ENCODE peak calls at places on chromosome 11, in nine cellular contexts. V is pons; M is activated effector memory CD4-positive, alpha-beta T cell treated with Interleukin-2 at 50 U/mL for 16 hours; K is dermis microvascular lymphatic vessel endothelial cell; T is cardiac fibroblast; R is T1000; H is activated B cell treated with CpG ODN at 0.5 μM for 24 hours; Q is stimulated activated naive B cell treated with anti-CD40 and anti-IgM and Interleukin-4, amounts not matched to agents 10 μg/mL and 1 μg/mL and 100 μg/mL, for 72 hours; E is mammary epithelial cell. A is an unnamed sample.

GRCh38 chr11:29293825-29294224 is 723.0 kb downstream of the KCNA4 start:
- DNase-seq in V (peak), M (no peak), K (peak), T (peak), R (no peak), H (no peak), Q (no peak), E (peak), A (no peak)

GRCh38 chr11:33829430-33830141 is 55.3 kb upstream of the FBXO3 start:
- DNase-seq in V (peak), M (peak), K (peak), T (peak), R (peak), H (no peak), Q (peak), E (peak), A (peak)

GRCh38 chr11:69014084-69014935 is 1.3 kb upstream of the MRGPRF start:
- DNase-seq in V (no peak), M (no peak), K (no peak), T (no peak), R (no peak), H (no peak), Q (no peak), E (no peak), A (no peak)

GRCh38 chr11:72012091-72012630 is 13.5 kb downstream of the IL18BP start:
- DNase-seq in V (no peak), M (no peak), K (no peak), T (no peak), R (no peak), H (no peak), Q (no peak), E (no peak), A (no peak)

GRCh38 chr11:69536406-69536805 is 54.9 kb downstream of the LINC01488 start:
- DNase-seq in V (no peak), M (no peak), K (no peak), T (no peak), R (no peak), H (no peak), Q (no peak), E (no peak), A (peak)

GRCh38 chr11:19351426-19351825 is 110.7 kb upstream of the E2F8 start:
- DNase-seq in V (no peak), M (no peak), K (no peak), T (no peak), R (no peak), H (no peak), Q (no peak), E (no peak), A (no peak)

GRCh38 chr11:121841487-121842167 is 274.4 kb downstream of the BLID start:
- DNase-seq in V (no peak), M (no peak), K (peak), T (peak), R (no peak), H (no peak), Q (no peak), E (no peak), A (no peak)

GRCh38 chr11:199782-200181 is 6.9 kb downstream of the SCGB1C1 start:
- DNase-seq in V (no peak), M (no peak), K (no peak), T (no peak), R (no peak), H (no peak), Q (no peak), E (no peak), A (no peak)

GRCh38 chr11:62242021-62242420 is at the start of gene SCGB1D2:
- DNase-seq in V (peak), M (no peak), K (no peak), T (no peak), R (no peak), H (no peak), Q (no peak), E (peak), A (no peak)

GRCh38 chr11:117584056-117584830 is 212.8 kb downstream of the DSCAML1 start:
- DNase-seq in V (no peak), M (no peak), K (no peak), T (no peak), R (no peak), H (no peak), Q (no peak), E (no peak), A (no peak)

GRCh38 chr11:13249992-13250391 is 27.6 kb upstream of the BMAL1 start:
- DNase-seq in V (no peak), M (no peak), K (peak), T (peak), R (no peak), H (no peak), Q (no peak), E (peak), A (no peak)

GRCh38 chr11:109978895-109979294 is 114.3 kb upstream of the ZC3H12C start:
- DNase-seq in V (no peak), M (no peak), K (peak), T (peak), R (no peak), H (no peak), Q (no peak), E (peak), A (no peak)

GRCh38 chr11:107331728-107332127 is 125.9 kb downstream of the CWF19L2 start:
- DNase-seq in V (no peak), M (no peak), K (no peak), T (no peak), R (no peak), H (no peak), Q (no peak), E (no peak), A (no peak)

GRCh38 chr11:59158206-59159068 is 13.5 kb upstream of the DTX4 start:
- DNase-seq in V (peak), M (peak), K (peak), T (peak), R (no peak), H (no peak), Q (no peak), E (peak), A (peak)

GRCh38 chr11:16605971-16606783 is 132.3 kb upstream of the C11orf58 start:
- DNase-seq in V (peak), M (peak), K (peak), T (peak), R (peak), H (peak), Q (peak), E (peak), A (peak)

GRCh38 chr11:63015521-63016215 is at the start of gene SLC22A8:
- DNase-seq in V (no peak), M (no peak), K (no peak), T (no peak), R (no peak), H (no peak), Q (no peak), E (no peak), A (no peak)

GRCh38 chr11:1008001-1008400 is 28.5 kb downstream of the MUC6 start:
- DNase-seq in V (no peak), M (no peak), K (no peak), T (no peak), R (no peak), H (no peak), Q (no peak), E (no peak), A (no peak)

GRCh38 chr11:94100253-94100652 is 28.4 kb upstream of the PANX1 start:
- DNase-seq in V (no peak), M (no peak), K (no peak), T (no peak), R (no peak), H (no peak), Q (no peak), E (peak), A (no peak)

GRCh38 chr11:1234054-1234720 is 11.3 kb downstream of the MUC5B start:
- DNase-seq in V (no peak), M (no peak), K (no peak), T (no peak), R (no peak), H (no peak), Q (no peak), E (no peak), A (no peak)

GRCh38 chr11:3165152-3165705 is at the start of gene OSBPL5:
- DNase-seq in V (peak), M (peak), K (peak), T (peak), R (peak), H (no peak), Q (no peak), E (peak), A (peak)

GRCh38 chr11:73072935-73073481 is 69.1 kb downstream of the FCHSD2 start:
- DNase-seq in V (peak), M (no peak), K (peak), T (peak), R (no peak), H (no peak), Q (no peak), E (peak), A (no peak)

GRCh38 chr11:126104420-126104819 is 41.8 kb upstream of the CDON start:
- DNase-seq in V (no peak), M (no peak), K (no peak), T (no peak), R (no peak), H (no peak), Q (no peak), E (no peak), A (no peak)

GRCh38 chr11:133955091-133955846 is 1.5 kb downstream of the IGSF9B start:
- DNase-seq in V (no peak), M (no peak), K (no peak), T (peak), R (no peak), H (no peak), Q (no peak), E (no peak), A (peak)

GRCh38 chr11:97990162-97990920 is 1030.4 kb upstream of the CNTN5 start:
- DNase-seq in V (no peak), M (no peak), K (no peak), T (peak), R (no peak), H (no peak), Q (no peak), E (peak), A (no peak)

GRCh38 chr11:8389034-8389996 is 125.6 kb upstream of the LMO1 start:
- DNase-seq in V (peak), M (no peak), K (no peak), T (peak), R (no peak), H (no peak), Q (no peak), E (no peak), A (no peak)

GRCh38 chr11:69515271-69516245 is 34.1 kb downstream of the LINC01488 start:
- DNase-seq in V (peak), M (no peak), K (no peak), T (no peak), R (no peak), H (no peak), Q (no peak), E (no peak), A (peak)

GRCh38 chr11:68314886-68315580 is 2.6 kb downstream of the LRP5 start:
- DNase-seq in V (no peak), M (no peak), K (peak), T (peak), R (no peak), H (no peak), Q (no peak), E (peak), A (no peak)

GRCh38 chr11:70415176-70415575 is 16.8 kb downstream of the CTTN start:
- DNase-seq in V (no peak), M (no peak), K (no peak), T (peak), R (peak), H (no peak), Q (no peak), E (peak), A (no peak)

GRCh38 chr11:63901660-63902059 is 15.3 kb downstream of the RCOR2 start:
- DNase-seq in V (no peak), M (no peak), K (peak), T (peak), R (no peak), H (no peak), Q (no peak), E (no peak), A (no peak)

GRCh38 chr11:10456519-10456918 is 1.5 kb downstream of the AMPD3 start:
- DNase-seq in V (peak), M (no peak), K (no peak), T (no peak), R (no peak), H (no peak), Q (no peak), E (no peak), A (no peak)

GRCh38 chr11:80346660-80347059 is 905.8 kb upstream of the TENM4 start:
- DNase-seq in V (no peak), M (no peak), K (no peak), T (no peak), R (no peak), H (no peak), Q (no peak), E (no peak), A (no peak)

GRCh38 chr11:104343578-104343977 is 179.6 kb upstream of the PDGFD start:
- DNase-seq in V (no peak), M (no peak), K (peak), T (peak), R (no peak), H (no peak), Q (no peak), E (peak), A (no peak)

GRCh38 chr11:118045191-118045590 is 31.7 kb upstream of the TMPRSS4 start:
- DNase-seq in V (no peak), M (no peak), K (no peak), T (no peak), R (no peak), H (no peak), Q (no peak), E (peak), A (no peak)

GRCh38 chr11:85769758-85770157 is 41.2 kb downstream of the SYTL2 start:
- DNase-seq in V (no peak), M (no peak), K (no peak), T (no peak), R (no peak), H (no peak), Q (no peak), E (no peak), A (no peak)

GRCh38 chr11:72721689-72722049 is 30.5 kb downstream of the ARAP1 start:
- DNase-seq in V (no peak), M (peak), K (peak), T (peak), R (no peak), H (peak), Q (no peak), E (no peak), A (peak)

A was measured in CD8-positive, alpha-beta memory T cell.